ENCODE peak calls at places on chromosomes 13 and 19, in eight cellular contexts. O, Z, W, E, I, Y, V and C are unnamed samples.
A peak's percentile ranks its signal among the peaks of the same experiment; 100 is the strongest.

GRCh38 chr13:64223016-64223415 is 2807.4 kb upstream of the PCDH20 start:
- DNase-seq in O (no peak), Z (no peak), W (no peak), E (no peak), I (no peak), Y (no peak), V (no peak), C (no peak)

GRCh38 chr13:94020833-94021232 is 458.6 kb downstream of the DCT start:
- DNase-seq in O (no peak), Z (no peak), W (no peak), E (no peak), I (no peak), Y (peak; percentile 72), V (no peak), C (no peak)

GRCh38 chr13:59424661-59425060 is 739.1 kb downstream of the DIAPH3 start:
- DNase-seq in O (no peak), Z (no peak), W (no peak), E (no peak), I (no peak), Y (no peak), V (no peak), C (no peak)

GRCh38 chr19:642755-643727 is 3.4 kb downstream of the FGF22 start:
- DNase-seq in O (no peak), Z (no peak), W (no peak), E (no peak), I (no peak), Y (no peak), V (no peak), C (no peak)

GRCh38 chr13:66887088-66887487 is 343.0 kb downstream of the PCDH9 start:
- DNase-seq in O (no peak), Z (no peak), W (no peak), E (no peak), I (no peak), Y (peak; percentile 21), V (no peak), C (no peak)

GRCh38 chr19:48346161-48346560 is 17.6 kb downstream of the TMEM143 start:
- DNase-seq in O (no peak), Z (no peak), W (no peak), E (no peak), I (no peak), Y (no peak), V (no peak), C (no peak)

GRCh38 chr19:16462757-16463250 is 9.0 kb downstream of the EPS15L1 start:
- DNase-seq in O (no peak), Z (no peak), W (no peak), E (no peak), I (no peak), Y (peak; percentile 65), V (no peak), C (no peak)

GRCh38 chr19:764301-764700 is 13.4 kb downstream of the MISP start:
- DNase-seq in O (no peak), Z (no peak), W (no peak), E (no peak), I (no peak), Y (no peak), V (no peak), C (no peak)

GRCh38 chr13:52809310-52809769 is 39.1 kb downstream of the PCDH8 start:
- DNase-seq in O (no peak), Z (no peak), W (no peak), E (peak; percentile 80), I (peak; percentile 44), Y (peak; percentile 49), V (no peak), C (no peak)

GRCh38 chr13:99386911-99387788 is 80.0 kb upstream of the GPR183 start:
- DNase-seq in O (no peak), Z (peak; percentile 59), W (peak; percentile 65), E (peak; percentile 22), I (peak; percentile 13), Y (no peak), V (no peak), C (peak; percentile 57)

GRCh38 chr13:80547885-80548284 is 207.0 kb upstream of the SPRY2 start:
- DNase-seq in O (no peak), Z (no peak), W (no peak), E (no peak), I (no peak), Y (no peak), V (no peak), C (no peak)

GRCh38 chr19:39967561-39967960 is 3.4 kb upstream of the PSMC4 start:
- DNase-seq in O (no peak), Z (no peak), W (no peak), E (no peak), I (no peak), Y (no peak), V (no peak), C (no peak)

GRCh38 chr13:29830000-29830399 is 20.4 kb downstream of the UBL3 start:
- DNase-seq in O (no peak), Z (no peak), W (no peak), E (no peak), I (no peak), Y (no peak), V (no peak), C (no peak)

GRCh38 chr13:29596064-29596418 is 553 bp upstream of the SLC7A1 start:
- DNase-seq in O (no peak), Z (no peak), W (no peak), E (no peak), I (no peak), Y (no peak), V (no peak), C (no peak)

GRCh38 chr13:97281028-97281427 is 58.9 kb downstream of the MBNL2 start:
- DNase-seq in O (no peak), Z (no peak), W (no peak), E (no peak), I (no peak), Y (no peak), V (no peak), C (no peak)

GRCh38 chr19:18397242-18398202 is at the start of gene LRRC25:
- DNase-seq in O (peak; percentile 59), Z (no peak), W (no peak), E (peak; percentile 44), I (no peak), Y (no peak), V (no peak), C (no peak)

GRCh38 chr19:2974342-2974932 is 2.9 kb upstream of the TLE6 start:
- DNase-seq in O (peak; percentile 81), Z (no peak), W (no peak), E (no peak), I (no peak), Y (no peak), V (no peak), C (no peak)

GRCh38 chr19:29665826-29666633 is 769 bp downstream of the PLEKHF1 start:
- DNase-seq in O (peak; percentile 79), Z (no peak), W (no peak), E (no peak), I (no peak), Y (no peak), V (no peak), C (no peak)

GRCh38 chr19:34217952-34218817 is 36.2 kb upstream of the GARRE1 start:
- DNase-seq in O (no peak), Z (peak; percentile 26), W (peak; percentile 23), E (no peak), I (no peak), Y (peak; percentile 88), V (no peak), C (no peak)

GRCh38 chr19:1651548-1652394 is 644 bp downstream of the TCF3 start:
- DNase-seq in O (peak; percentile 28), Z (no peak), W (no peak), E (peak; percentile 58), I (no peak), Y (no peak), V (no peak), C (no peak)

GRCh38 chr13:64090311-64090710 is 2674.7 kb upstream of the PCDH20 start:
- DNase-seq in O (no peak), Z (no peak), W (no peak), E (no peak), I (no peak), Y (no peak), V (no peak), C (no peak)

GRCh38 chr19:50434525-50434924 is 1.8 kb downstream of the MYBPC2 start:
- DNase-seq in O (no peak), Z (no peak), W (no peak), E (peak; percentile 33), I (no peak), Y (no peak), V (no peak), C (no peak)

GRCh38 chr13:101640797-101641400 is 188.4 kb downstream of the ITGBL1 start:
- DNase-seq in O (no peak), Z (no peak), W (no peak), E (no peak), I (no peak), Y (peak; percentile 55), V (no peak), C (no peak)

GRCh38 chr13:53159439-53159838 is 130.8 kb downstream of the OLFM4 start:
- DNase-seq in O (no peak), Z (no peak), W (no peak), E (peak; percentile 58), I (no peak), Y (no peak), V (no peak), C (no peak)

GRCh38 chr13:32039056-32039455 is 7.5 kb downstream of the FRY start:
- DNase-seq in O (no peak), Z (no peak), W (no peak), E (no peak), I (no peak), Y (no peak), V (no peak), C (no peak)

GRCh38 chr13:111912991-111913781 is 153.8 kb upstream of the SOX1 start:
- DNase-seq in O (no peak), Z (no peak), W (no peak), E (no peak), I (no peak), Y (no peak), V (no peak), C (no peak)

GRCh38 chr19:47187797-47188196 is 43.2 kb downstream of the BBC3 start:
- DNase-seq in O (no peak), Z (no peak), W (no peak), E (no peak), I (no peak), Y (no peak), V (no peak), C (no peak)

GRCh38 chr19:46984077-46985010 is 35.3 kb upstream of the NPAS1 start:
- DNase-seq in O (no peak), Z (no peak), W (no peak), E (no peak), I (no peak), Y (peak; percentile 63), V (no peak), C (no peak)